ENCODE peak calls at places on chromosomes 5 and 9, in nine cellular contexts. One of them, this sample, is unnamed. For H3K36me3, the result is how much of the 10 kb centered on the place peaks cover.

GRCh38 chr5:175519006-175519405 is 40.6 kb downstream of the SFXN1 start:
- DNase-seq in hepatocyte: no peak
- DNase-seq in MM.1S: no peak
- DNase-seq in neural progenitor cell: no peak
- DNase-seq in PC-3: no peak
- DNase-seq in OCI-LY7: no peak
- DNase-seq in HCT116: no peak
- DNase-seq in GM23338: no peak
- DNase-seq in SK-N-SH: no peak
- DNase-seq in this sample: no peak

GRCh38 chr9:100011062-100011681 is 87.6 kb downstream of the ERP44 start:
- DNase-seq in hepatocyte: peak
- DNase-seq in MM.1S: peak
- DNase-seq in neural progenitor cell: peak
- DNase-seq in PC-3: peak
- DNase-seq in OCI-LY7: peak
- DNase-seq in HCT116: peak
- DNase-seq in GM23338: peak
- DNase-seq in SK-N-SH: peak
- DNase-seq in this sample: peak

GRCh38 chr9:93205896-93206575 is 22.1 kb downstream of the WNK2 start:
- DNase-seq in hepatocyte: no peak
- DNase-seq in MM.1S: no peak
- DNase-seq in neural progenitor cell: no peak
- DNase-seq in PC-3: no peak
- DNase-seq in OCI-LY7: no peak
- DNase-seq in HCT116: no peak
- DNase-seq in GM23338: no peak
- DNase-seq in SK-N-SH: no peak
- DNase-seq in this sample: no peak

GRCh38 chr5:173682313-173682712 is 65.9 kb upstream of the BOD1 start:
- DNase-seq in hepatocyte: no peak
- DNase-seq in MM.1S: no peak
- DNase-seq in neural progenitor cell: no peak
- DNase-seq in PC-3: no peak
- DNase-seq in OCI-LY7: no peak
- DNase-seq in HCT116: no peak
- DNase-seq in GM23338: no peak
- DNase-seq in SK-N-SH: no peak
- DNase-seq in this sample: no peak

GRCh38 chr5:132405646-132406045 is 36.1 kb downstream of the SLC22A5 start:
- DNase-seq in hepatocyte: no peak
- DNase-seq in MM.1S: no peak
- DNase-seq in neural progenitor cell: no peak
- DNase-seq in PC-3: no peak
- DNase-seq in OCI-LY7: no peak
- DNase-seq in HCT116: no peak
- DNase-seq in GM23338: no peak
- DNase-seq in SK-N-SH: no peak
- DNase-seq in this sample: no peak

GRCh38 chr9:81690251-81690851 is 1.0 kb upstream of the TLE1 start:
- DNase-seq in hepatocyte: peak
- DNase-seq in MM.1S: peak
- DNase-seq in neural progenitor cell: peak
- DNase-seq in PC-3: peak
- DNase-seq in OCI-LY7: no peak
- DNase-seq in HCT116: no peak
- DNase-seq in GM23338: peak
- DNase-seq in SK-N-SH: no peak
- DNase-seq in this sample: peak

GRCh38 chr5:88248743-88249540 is 19.7 kb downstream of the TMEM161B start:
- DNase-seq in hepatocyte: no peak
- DNase-seq in MM.1S: no peak
- DNase-seq in neural progenitor cell: no peak
- DNase-seq in PC-3: no peak
- DNase-seq in OCI-LY7: no peak
- DNase-seq in HCT116: no peak
- DNase-seq in GM23338: no peak
- DNase-seq in SK-N-SH: no peak
- DNase-seq in this sample: no peak

GRCh38 chr9:127502706-127503378 is 51.5 kb downstream of the LRSAM1 start:
- DNase-seq in hepatocyte: no peak
- DNase-seq in MM.1S: no peak
- DNase-seq in neural progenitor cell: no peak
- DNase-seq in PC-3: no peak
- DNase-seq in OCI-LY7: no peak
- DNase-seq in HCT116: no peak
- DNase-seq in GM23338: no peak
- DNase-seq in SK-N-SH: no peak
- DNase-seq in this sample: no peak

GRCh38 chr9:83560169-83560826 is 22.1 kb upstream of the FRMD3 start:
- DNase-seq in hepatocyte: no peak
- DNase-seq in MM.1S: no peak
- DNase-seq in neural progenitor cell: no peak
- DNase-seq in PC-3: no peak
- DNase-seq in OCI-LY7: no peak
- DNase-seq in HCT116: no peak
- DNase-seq in GM23338: no peak
- DNase-seq in SK-N-SH: no peak
- DNase-seq in this sample: no peak

GRCh38 chr5:73306741-73307275 is 133.8 kb downstream of the TMEM174 start:
- DNase-seq in hepatocyte: no peak
- DNase-seq in MM.1S: no peak
- DNase-seq in neural progenitor cell: no peak
- DNase-seq in PC-3: no peak
- DNase-seq in OCI-LY7: no peak
- DNase-seq in HCT116: no peak
- DNase-seq in GM23338: no peak
- DNase-seq in SK-N-SH: no peak
- DNase-seq in this sample: peak

GRCh38 chr5:7548576-7548975 is 152.6 kb downstream of the ADCY2 start:
- DNase-seq in hepatocyte: no peak
- DNase-seq in MM.1S: peak
- DNase-seq in neural progenitor cell: no peak
- DNase-seq in PC-3: no peak
- DNase-seq in OCI-LY7: no peak
- DNase-seq in HCT116: no peak
- DNase-seq in GM23338: no peak
- DNase-seq in SK-N-SH: no peak
- DNase-seq in this sample: no peak

GRCh38 chr9:12774861-12775367 is at the start of gene LURAP1L:
- DNase-seq in hepatocyte: peak
- DNase-seq in MM.1S: peak
- DNase-seq in neural progenitor cell: peak
- DNase-seq in PC-3: peak
- DNase-seq in OCI-LY7: no peak
- DNase-seq in HCT116: peak
- DNase-seq in GM23338: peak
- DNase-seq in SK-N-SH: peak
- DNase-seq in this sample: peak

GRCh38 chr5:105978011-105978410 is 1692.7 kb downstream of the EFNA5 start:
- DNase-seq in hepatocyte: no peak
- DNase-seq in MM.1S: no peak
- DNase-seq in neural progenitor cell: no peak
- DNase-seq in PC-3: no peak
- DNase-seq in OCI-LY7: no peak
- DNase-seq in HCT116: no peak
- DNase-seq in GM23338: no peak
- DNase-seq in SK-N-SH: no peak
- DNase-seq in this sample: no peak

GRCh38 chr5:115389799-115390382 is 93.4 kb upstream of the CCDC112 start:
- DNase-seq in hepatocyte: no peak
- DNase-seq in MM.1S: no peak
- DNase-seq in neural progenitor cell: no peak
- DNase-seq in PC-3: no peak
- DNase-seq in OCI-LY7: peak
- DNase-seq in HCT116: no peak
- DNase-seq in GM23338: peak
- DNase-seq in SK-N-SH: no peak
- DNase-seq in this sample: no peak

GRCh38 chr5:149387081-149387611 is 8.1 kb upstream of the IL17B start:
- DNase-seq in hepatocyte: no peak
- DNase-seq in MM.1S: no peak
- DNase-seq in neural progenitor cell: no peak
- DNase-seq in PC-3: no peak
- DNase-seq in OCI-LY7: no peak
- DNase-seq in HCT116: no peak
- DNase-seq in GM23338: no peak
- DNase-seq in SK-N-SH: no peak
- DNase-seq in this sample: peak

GRCh38 chr5:149388498-149389190 is 9.6 kb upstream of the IL17B start:
- DNase-seq in hepatocyte: no peak
- DNase-seq in MM.1S: no peak
- DNase-seq in neural progenitor cell: no peak
- DNase-seq in PC-3: no peak
- DNase-seq in OCI-LY7: no peak
- DNase-seq in HCT116: no peak
- DNase-seq in GM23338: no peak
- DNase-seq in SK-N-SH: no peak
- DNase-seq in this sample: no peak

GRCh38 chr5:149383399-149383798 is 4.3 kb upstream of the IL17B start:
- DNase-seq in hepatocyte: no peak
- DNase-seq in MM.1S: no peak
- DNase-seq in neural progenitor cell: no peak
- DNase-seq in PC-3: no peak
- DNase-seq in OCI-LY7: no peak
- DNase-seq in HCT116: no peak
- DNase-seq in GM23338: no peak
- DNase-seq in SK-N-SH: no peak
- DNase-seq in this sample: no peak

GRCh38 chr5:149387982-149388381 is 8.9 kb upstream of the IL17B start:
- DNase-seq in hepatocyte: no peak
- DNase-seq in MM.1S: no peak
- DNase-seq in neural progenitor cell: no peak
- DNase-seq in PC-3: no peak
- DNase-seq in OCI-LY7: no peak
- DNase-seq in HCT116: no peak
- DNase-seq in GM23338: no peak
- DNase-seq in SK-N-SH: no peak
- DNase-seq in this sample: peak

GRCh38 chr5:149386166-149386565 is 7.1 kb upstream of the IL17B start:
- DNase-seq in hepatocyte: no peak
- DNase-seq in MM.1S: no peak
- DNase-seq in neural progenitor cell: no peak
- DNase-seq in PC-3: no peak
- DNase-seq in OCI-LY7: no peak
- DNase-seq in HCT116: no peak
- DNase-seq in GM23338: no peak
- DNase-seq in SK-N-SH: no peak
- DNase-seq in this sample: no peak
- TF ChIP-seq EZH2phosphoT487 in hepatocyte: no peak
- TF ChIP-seq EZH2phosphoT487 in MM.1S: no peak
- TF ChIP-seq EZH2phosphoT487 in neural progenitor cell: no peak
- TF ChIP-seq EZH2phosphoT487 in PC-3: no peak
- TF ChIP-seq EZH2phosphoT487 in OCI-LY7: no peak
- TF ChIP-seq EZH2phosphoT487 in HCT116: no peak
- TF ChIP-seq EZH2phosphoT487 in GM23338: no peak
- TF ChIP-seq EZH2phosphoT487 in SK-N-SH: no peak
- TF ChIP-seq EZH2phosphoT487 in this sample: no peak

DNA sequence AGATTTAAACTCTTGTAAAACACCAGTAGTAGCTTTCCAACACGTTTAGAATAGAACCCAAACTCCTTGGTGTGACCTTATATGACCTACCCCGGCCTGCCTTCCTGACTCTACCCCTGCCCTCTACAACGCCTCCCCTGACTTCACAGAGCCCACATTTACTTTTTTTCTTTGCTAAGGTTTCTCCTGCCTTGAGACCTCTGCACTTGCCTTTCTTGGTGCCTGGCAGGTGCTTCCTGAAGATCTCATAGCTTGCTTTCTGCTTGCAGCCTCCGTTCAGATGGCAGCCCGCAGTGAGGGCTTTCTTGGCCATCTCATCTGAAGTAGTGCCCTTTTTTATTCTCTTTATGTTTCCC is 24.3 kb downstream of the NUP214 start:
- DNase-seq in hepatocyte: no peak
- DNase-seq in MM.1S: no peak
- DNase-seq in neural progenitor cell: no peak
- DNase-seq in PC-3: no peak
- DNase-seq in OCI-LY7: no peak
- DNase-seq in HCT116: no peak
- DNase-seq in GM23338: no peak
- DNase-seq in SK-N-SH: no peak
- DNase-seq in this sample: no peak
- H3K36me3 ChIP-seq in hepatocyte: under half
- H3K36me3 ChIP-seq in MM.1S: under half
- H3K36me3 ChIP-seq in neural progenitor cell: under half
- H3K36me3 ChIP-seq in PC-3: half or more
- H3K36me3 ChIP-seq in OCI-LY7: half or more
- H3K36me3 ChIP-seq in HCT116: half or more
- H3K36me3 ChIP-seq in GM23338: half or more
- H3K36me3 ChIP-seq in SK-N-SH: half or more
- H3K36me3 ChIP-seq in this sample: half or more

GRCh38 chr5:59264013-59264412 is 629.5 kb downstream of the PDE4D start:
- DNase-seq in hepatocyte: no peak
- DNase-seq in MM.1S: no peak
- DNase-seq in neural progenitor cell: no peak
- DNase-seq in PC-3: no peak
- DNase-seq in OCI-LY7: no peak
- DNase-seq in HCT116: no peak
- DNase-seq in GM23338: no peak
- DNase-seq in SK-N-SH: no peak
- DNase-seq in this sample: no peak
- TF ChIP-seq EZH2phosphoT487 in hepatocyte: no peak
- TF ChIP-seq EZH2phosphoT487 in MM.1S: no peak
- TF ChIP-seq EZH2phosphoT487 in neural progenitor cell: no peak
- TF ChIP-seq EZH2phosphoT487 in PC-3: no peak
- TF ChIP-seq EZH2phosphoT487 in OCI-LY7: no peak
- TF ChIP-seq EZH2phosphoT487 in HCT116: no peak
- TF ChIP-seq EZH2phosphoT487 in GM23338: no peak
- TF ChIP-seq EZH2phosphoT487 in SK-N-SH: no peak
- TF ChIP-seq EZH2phosphoT487 in this sample: no peak

GRCh38 chr5:83469075-83469474 is 2.5 kb upstream of the VCAN start:
- DNase-seq in hepatocyte: no peak
- DNase-seq in MM.1S: no peak
- DNase-seq in neural progenitor cell: no peak
- DNase-seq in PC-3: no peak
- DNase-seq in OCI-LY7: no peak
- DNase-seq in HCT116: no peak
- DNase-seq in GM23338: no peak
- DNase-seq in SK-N-SH: peak
- DNase-seq in this sample: no peak
- H3K36me3 ChIP-seq in hepatocyte: under half
- H3K36me3 ChIP-seq in MM.1S: under half
- H3K36me3 ChIP-seq in neural progenitor cell: under half
- H3K36me3 ChIP-seq in PC-3: under half
- H3K36me3 ChIP-seq in OCI-LY7: under half
- H3K36me3 ChIP-seq in HCT116: under half
- H3K36me3 ChIP-seq in GM23338: under half
- H3K36me3 ChIP-seq in SK-N-SH: under half
- H3K36me3 ChIP-seq in this sample: under half

DNA sequence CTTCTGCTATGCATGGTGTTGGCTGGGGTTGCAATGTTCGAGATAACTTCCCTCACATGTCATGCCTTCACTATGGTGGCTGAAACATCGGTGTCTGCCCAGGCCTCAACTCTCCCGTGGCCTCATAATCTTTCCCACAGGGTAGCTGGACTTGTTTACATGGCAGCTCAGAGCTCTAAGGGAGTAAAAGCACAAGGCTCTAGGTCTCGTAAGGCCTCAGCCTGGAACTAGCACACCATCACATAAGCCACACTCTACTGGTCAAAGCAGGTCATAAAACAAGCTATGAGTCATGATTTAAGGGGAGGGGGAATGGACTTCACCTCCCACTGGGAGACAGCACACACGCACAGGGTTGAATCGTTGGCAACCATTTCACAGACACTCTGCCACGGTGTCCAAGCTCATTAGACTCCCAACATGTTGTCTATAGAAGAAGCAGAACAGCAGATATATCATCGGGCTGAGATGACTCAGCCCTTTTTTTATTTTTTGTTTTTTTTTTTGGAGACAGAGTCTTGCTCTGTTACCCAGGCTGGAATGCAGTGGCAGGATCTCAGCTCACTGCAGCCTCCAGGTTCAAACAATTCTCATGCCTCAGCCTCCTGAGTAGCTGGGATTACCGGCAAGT is 66.8 kb upstream of the IL17B start:
- DNase-seq in hepatocyte: peak
- DNase-seq in MM.1S: no peak
- DNase-seq in neural progenitor cell: no peak
- DNase-seq in PC-3: peak
- DNase-seq in OCI-LY7: no peak
- DNase-seq in HCT116: no peak
- DNase-seq in GM23338: no peak
- DNase-seq in SK-N-SH: no peak
- DNase-seq in this sample: peak
- TF ChIP-seq EZH2phosphoT487 in hepatocyte: no peak
- TF ChIP-seq EZH2phosphoT487 in MM.1S: no peak
- TF ChIP-seq EZH2phosphoT487 in neural progenitor cell: no peak
- TF ChIP-seq EZH2phosphoT487 in PC-3: no peak
- TF ChIP-seq EZH2phosphoT487 in OCI-LY7: no peak
- TF ChIP-seq EZH2phosphoT487 in HCT116: no peak
- TF ChIP-seq EZH2phosphoT487 in GM23338: no peak
- TF ChIP-seq EZH2phosphoT487 in SK-N-SH: no peak
- TF ChIP-seq EZH2phosphoT487 in this sample: no peak